ENCODE peak calls at places on chromosomes 4 and X, in five cellular contexts. One of them, this sample, is unnamed.

GRCh38 chrX:45903781-45904201 is 641.4 kb downstream of the ZNF674 start:
- DNase-seq in fibroblast of lung: no peak
- DNase-seq in lower leg skin: no peak
- DNase-seq in IMR-90: no peak
- DNase-seq in mammary epithelial cell: no peak
- DNase-seq in this sample: no peak

GRCh38 chr4:3462790-3463415 is at the start of gene DOK7:
- DNase-seq in fibroblast of lung: no peak
- DNase-seq in lower leg skin: no peak
- DNase-seq in IMR-90: no peak
- DNase-seq in mammary epithelial cell: no peak
- DNase-seq in this sample: no peak

GRCh38 chr4:113162089-113162488 is 112.6 kb downstream of the ANK2 start:
- DNase-seq in fibroblast of lung: no peak
- DNase-seq in lower leg skin: no peak
- DNase-seq in IMR-90: no peak
- DNase-seq in mammary epithelial cell: peak
- DNase-seq in this sample: peak

GRCh38 chr4:48930654-48931053 is 24.1 kb upstream of the OCIAD2 start:
- DNase-seq in fibroblast of lung: no peak
- DNase-seq in lower leg skin: no peak
- DNase-seq in IMR-90: no peak
- DNase-seq in mammary epithelial cell: no peak
- DNase-seq in this sample: no peak

GRCh38 chr4:152052431-152053057 is 291.7 kb upstream of the GATB start:
- DNase-seq in fibroblast of lung: peak
- DNase-seq in lower leg skin: no peak
- DNase-seq in IMR-90: peak
- DNase-seq in mammary epithelial cell: no peak
- DNase-seq in this sample: peak

GRCh38 chr4:2222838-2223237 is 19.1 kb downstream of the HAUS3 start:
- DNase-seq in fibroblast of lung: no peak
- DNase-seq in lower leg skin: no peak
- DNase-seq in IMR-90: no peak
- DNase-seq in mammary epithelial cell: no peak
- DNase-seq in this sample: no peak

GRCh38 chrX:31353095-31353494 is 281.3 kb upstream of the FTHL17 start:
- DNase-seq in fibroblast of lung: peak
- DNase-seq in lower leg skin: no peak
- DNase-seq in IMR-90: peak
- DNase-seq in mammary epithelial cell: peak
- DNase-seq in this sample: peak

GRCh38 chr4:187209921-187210613 is 486.4 kb upstream of the FAT1 start:
- DNase-seq in fibroblast of lung: peak
- DNase-seq in lower leg skin: no peak
- DNase-seq in IMR-90: peak
- DNase-seq in mammary epithelial cell: peak
- DNase-seq in this sample: peak

GRCh38 chr4:74451214-74451661 is 6.3 kb downstream of the AREG start:
- DNase-seq in fibroblast of lung: peak
- DNase-seq in lower leg skin: no peak
- DNase-seq in IMR-90: peak
- DNase-seq in mammary epithelial cell: peak
- DNase-seq in this sample: peak

GRCh38 chr4:188295899-188296298 is 156.7 kb downstream of the TRIML1 start:
- DNase-seq in fibroblast of lung: no peak
- DNase-seq in lower leg skin: no peak
- DNase-seq in IMR-90: peak
- DNase-seq in mammary epithelial cell: peak
- DNase-seq in this sample: no peak

GRCh38 chr4:45621926-45622325 is 501.9 kb downstream of the GABRG1 start:
- DNase-seq in fibroblast of lung: peak
- DNase-seq in lower leg skin: no peak
- DNase-seq in IMR-90: no peak
- DNase-seq in mammary epithelial cell: peak
- DNase-seq in this sample: peak

GRCh38 chrX:148422531-148422930 is 77.9 kb upstream of the AFF2 start:
- DNase-seq in fibroblast of lung: peak
- DNase-seq in lower leg skin: no peak
- DNase-seq in IMR-90: no peak
- DNase-seq in mammary epithelial cell: peak
- DNase-seq in this sample: no peak

GRCh38 chrX:152632445-152633097 is 5.1 kb upstream of the GABRQ start:
- DNase-seq in fibroblast of lung: peak
- DNase-seq in lower leg skin: no peak
- DNase-seq in IMR-90: peak
- DNase-seq in mammary epithelial cell: peak
- DNase-seq in this sample: peak

GRCh38 chr4:7808752-7809151 is 130.9 kb downstream of the AFAP1 start:
- DNase-seq in fibroblast of lung: peak
- DNase-seq in lower leg skin: no peak
- DNase-seq in IMR-90: peak
- DNase-seq in mammary epithelial cell: peak
- DNase-seq in this sample: peak

GRCh38 chr4:2095236-2096072 is 36.3 kb downstream of the NAT8L start:
- DNase-seq in fibroblast of lung: peak
- DNase-seq in lower leg skin: peak
- DNase-seq in IMR-90: no peak
- DNase-seq in mammary epithelial cell: no peak
- DNase-seq in this sample: no peak

GRCh38 chrX:106168107-106168506 is at the start of gene PWWP3B:
- DNase-seq in fibroblast of lung: peak
- DNase-seq in lower leg skin: no peak
- DNase-seq in IMR-90: no peak
- DNase-seq in mammary epithelial cell: peak
- DNase-seq in this sample: peak

GRCh38 chrX:261858-262390 is 19.3 kb upstream of the PLCXD1 start:
- DNase-seq in fibroblast of lung: no peak
- DNase-seq in lower leg skin: peak
- DNase-seq in IMR-90: no peak
- DNase-seq in mammary epithelial cell: no peak
- DNase-seq in this sample: no peak

GRCh38 chrX:133249659-133250058 is 31.5 kb upstream of the TFDP3 start:
- DNase-seq in fibroblast of lung: peak
- DNase-seq in lower leg skin: no peak
- DNase-seq in IMR-90: no peak
- DNase-seq in mammary epithelial cell: no peak
- DNase-seq in this sample: peak

GRCh38 chr4:144820115-144820514 is 174.2 kb downstream of the HHIP start:
- DNase-seq in fibroblast of lung: peak
- DNase-seq in lower leg skin: no peak
- DNase-seq in IMR-90: peak
- DNase-seq in mammary epithelial cell: peak
- DNase-seq in this sample: peak

GRCh38 chr4:166913926-166914325 is 320.4 kb downstream of the SPOCK3 start:
- DNase-seq in fibroblast of lung: no peak
- DNase-seq in lower leg skin: no peak
- DNase-seq in IMR-90: no peak
- DNase-seq in mammary epithelial cell: no peak
- DNase-seq in this sample: no peak

GRCh38 chr4:173538148-173538902 is 8.3 kb upstream of the HAND2 start:
- DNase-seq in fibroblast of lung: no peak
- DNase-seq in lower leg skin: no peak
- DNase-seq in IMR-90: no peak
- DNase-seq in mammary epithelial cell: no peak
- DNase-seq in this sample: no peak

GRCh38 chr4:75678965-75679364 is 5.8 kb upstream of the G3BP2 start:
- DNase-seq in fibroblast of lung: no peak
- DNase-seq in lower leg skin: no peak
- DNase-seq in IMR-90: no peak
- DNase-seq in mammary epithelial cell: no peak
- DNase-seq in this sample: no peak

GRCh38 chr4:67366341-67366861 is 178.9 kb downstream of the CENPC start:
- DNase-seq in fibroblast of lung: peak
- DNase-seq in lower leg skin: no peak
- DNase-seq in IMR-90: no peak
- DNase-seq in mammary epithelial cell: no peak
- DNase-seq in this sample: no peak

GRCh38 chr4:128341634-128342033 is 54.0 kb upstream of the PGRMC2 start:
- DNase-seq in fibroblast of lung: no peak
- DNase-seq in lower leg skin: no peak
- DNase-seq in IMR-90: no peak
- DNase-seq in mammary epithelial cell: no peak
- DNase-seq in this sample: no peak

GRCh38 chrX:8784162-8784561 is 17.0 kb downstream of the FAM9A start:
- DNase-seq in fibroblast of lung: no peak
- DNase-seq in lower leg skin: peak
- DNase-seq in IMR-90: no peak
- DNase-seq in mammary epithelial cell: no peak
- DNase-seq in this sample: no peak

GRCh38 chr4:55398461-55398860 is 2.7 kb downstream of the TMEM165 start:
- DNase-seq in fibroblast of lung: peak
- DNase-seq in lower leg skin: no peak
- DNase-seq in IMR-90: peak
- DNase-seq in mammary epithelial cell: peak
- DNase-seq in this sample: peak

GRCh38 chr4:115113382-115114106 is at the start of gene NDST4:
- DNase-seq in fibroblast of lung: peak
- DNase-seq in lower leg skin: no peak
- DNase-seq in IMR-90: no peak
- DNase-seq in mammary epithelial cell: peak
- DNase-seq in this sample: peak

GRCh38 chr4:119666653-119667091 is 38.1 kb upstream of the PDE5A start:
- DNase-seq in fibroblast of lung: no peak
- DNase-seq in lower leg skin: no peak
- DNase-seq in IMR-90: peak
- DNase-seq in mammary epithelial cell: no peak
- DNase-seq in this sample: no peak

GRCh38 chrX:155242300-155242699 is 22.0 kb downstream of the RAB39B start:
- DNase-seq in fibroblast of lung: no peak
- DNase-seq in lower leg skin: no peak
- DNase-seq in IMR-90: no peak
- DNase-seq in mammary epithelial cell: no peak
- DNase-seq in this sample: no peak

GRCh38 chr4:189035654-189036053 is 896.4 kb downstream of the TRIML1 start:
- DNase-seq in fibroblast of lung: no peak
- DNase-seq in lower leg skin: no peak
- DNase-seq in IMR-90: no peak
- DNase-seq in mammary epithelial cell: no peak
- DNase-seq in this sample: no peak

GRCh38 chrX:9988762-9989161 is 21.6 kb downstream of the CLDN34 start:
- DNase-seq in fibroblast of lung: no peak
- DNase-seq in lower leg skin: no peak
- DNase-seq in IMR-90: no peak
- DNase-seq in mammary epithelial cell: no peak
- DNase-seq in this sample: peak
- TF ChIP-seq CTCF in fibroblast of lung: peak
- TF ChIP-seq CTCF in lower leg skin: no peak
- TF ChIP-seq CTCF in IMR-90: peak
- TF ChIP-seq CTCF in mammary epithelial cell: peak
- TF ChIP-seq CTCF in this sample: peak

GRCh38 chr4:93834371-93835066 is 6.0 kb downstream of the ATOH1 start:
- DNase-seq in fibroblast of lung: no peak
- DNase-seq in lower leg skin: no peak
- DNase-seq in IMR-90: no peak
- DNase-seq in mammary epithelial cell: no peak
- DNase-seq in this sample: no peak
- H3K4me3 ChIP-seq in fibroblast of lung: no peak
- H3K4me3 ChIP-seq in lower leg skin: no peak
- H3K4me3 ChIP-seq in IMR-90: no peak
- H3K4me3 ChIP-seq in mammary epithelial cell: no peak
- H3K4me3 ChIP-seq in this sample: no peak

DNA sequence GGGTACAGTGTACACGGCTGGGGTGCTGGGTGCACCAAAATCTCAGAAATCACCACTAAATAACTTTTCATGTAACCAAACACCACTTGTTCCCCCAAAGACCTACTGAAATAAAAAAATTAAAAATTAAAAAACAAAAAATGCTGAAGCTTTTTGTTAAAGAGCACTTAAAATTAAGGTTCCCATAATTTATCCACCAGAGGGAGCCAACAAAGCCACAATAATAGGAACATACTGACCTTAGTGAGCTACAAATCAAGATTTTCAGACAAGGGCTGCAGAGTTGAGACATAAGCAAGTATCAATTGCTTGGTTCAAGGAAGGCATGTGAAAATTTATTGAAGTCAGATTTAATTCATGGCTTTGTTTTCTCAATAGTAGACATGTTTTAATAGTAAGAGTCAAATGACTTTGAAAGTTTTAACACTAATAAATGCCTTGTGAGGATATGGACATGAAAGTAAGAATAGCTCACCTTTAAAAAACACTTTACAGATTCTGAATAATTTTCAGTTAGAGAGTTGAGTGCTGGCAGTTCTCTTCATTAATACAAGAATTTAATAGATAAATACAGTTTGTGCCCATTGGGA is 43.0 kb upstream of the SCOC start:
- DNase-seq in fibroblast of lung: peak
- DNase-seq in lower leg skin: no peak
- DNase-seq in IMR-90: peak
- DNase-seq in mammary epithelial cell: peak
- DNase-seq in this sample: peak
- TF ChIP-seq CTCF in fibroblast of lung: peak
- TF ChIP-seq CTCF in lower leg skin: no peak
- TF ChIP-seq CTCF in IMR-90: peak
- TF ChIP-seq CTCF in mammary epithelial cell: peak
- TF ChIP-seq CTCF in this sample: peak

DNA sequence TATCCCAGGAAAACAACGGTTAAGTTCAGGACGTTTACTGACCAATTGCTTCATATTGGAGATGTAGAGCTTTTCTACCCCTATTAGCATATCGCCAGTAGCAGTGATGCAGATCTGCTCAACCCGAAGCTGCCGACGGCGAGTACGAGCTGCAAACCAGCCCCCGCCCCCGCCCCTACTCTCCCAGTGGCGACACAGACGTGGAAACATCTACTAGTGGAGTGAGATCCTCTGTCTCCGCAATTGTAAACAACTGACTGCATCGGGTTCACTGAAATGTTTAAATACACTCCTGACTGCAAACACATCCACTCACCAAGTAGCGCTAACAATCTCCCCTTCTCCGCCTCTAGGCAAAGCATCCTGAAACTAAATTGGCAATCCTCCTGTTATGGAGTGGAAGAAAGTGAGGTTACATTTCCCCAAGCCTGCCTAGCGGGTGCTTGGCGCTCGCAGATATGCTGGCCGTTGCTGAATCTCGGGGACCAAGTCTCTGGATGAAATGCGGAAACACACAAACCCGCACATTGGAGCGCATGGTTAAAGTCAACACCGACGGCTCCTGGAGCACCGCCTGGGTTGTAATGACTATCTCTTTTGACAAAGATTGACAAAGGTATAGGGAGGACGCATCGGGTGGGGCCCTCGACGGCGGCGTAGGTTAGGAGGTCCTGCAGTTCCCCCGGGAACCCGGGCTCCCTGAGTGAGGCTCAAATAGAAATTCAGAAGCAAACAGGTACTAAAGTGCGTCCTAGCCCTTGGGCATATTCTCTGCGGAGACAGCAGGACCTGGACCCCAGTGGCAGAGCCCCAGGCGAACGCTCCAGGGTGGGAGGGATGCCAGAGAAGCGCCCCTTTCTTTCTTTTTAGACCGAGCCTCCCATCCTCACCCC is 116.9 kb upstream of the TEX13C start:
- DNase-seq in fibroblast of lung: no peak
- DNase-seq in lower leg skin: no peak
- DNase-seq in IMR-90: no peak
- DNase-seq in mammary epithelial cell: no peak
- DNase-seq in this sample: no peak
- H3K4me3 ChIP-seq in fibroblast of lung: no peak
- H3K4me3 ChIP-seq in lower leg skin: no peak
- H3K4me3 ChIP-seq in IMR-90: no peak
- H3K4me3 ChIP-seq in mammary epithelial cell: no peak
- H3K4me3 ChIP-seq in this sample: no peak

This sample was measured in choroid plexus epithelial cell.